ENCODE peak calls at places on chromosomes 13 and 19, in five cellular contexts. E, I, X, L and R are unnamed samples.

GRCh38 chr13:73913043-73913740 is 221.0 kb downstream of the KLF12 start:
- DNase-seq in E (no peak), I (no peak), X (peak), L (no peak), R (no peak)

GRCh38 chr19:6379744-6380143 is 4.0 kb upstream of the PSPN start:
- DNase-seq in E (no peak), I (no peak), X (no peak), L (no peak), R (no peak)

GRCh38 chr19:44553478-44554171 is 24.1 kb upstream of the CEACAM20 start:
- DNase-seq in E (no peak), I (no peak), X (no peak), L (no peak), R (no peak)

GRCh38 chr19:51002101-51002532 is 713 bp upstream of the KLK8 start:
- DNase-seq in E (no peak), I (no peak), X (no peak), L (peak), R (no peak)

GRCh38 chr19:5642204-5642603 is 19.3 kb downstream of the SAFB start:
- DNase-seq in E (no peak), I (no peak), X (no peak), L (no peak), R (no peak)

GRCh38 chr13:73578251-73578875 is 519.6 kb downstream of the KLF5 start:
- DNase-seq in E (no peak), I (no peak), X (no peak), L (no peak), R (no peak)

GRCh38 chr13:94558721-94559120 is 37.2 kb downstream of the TGDS start:
- DNase-seq in E (no peak), I (no peak), X (no peak), L (no peak), R (no peak)

GRCh38 chr19:39341122-39341719 is 1.0 kb upstream of the SAMD4B start:
- DNase-seq in E (no peak), I (no peak), X (no peak), L (peak), R (peak)

GRCh38 chr19:28416245-28416644 is 796.7 kb downstream of the UQCRFS1 start:
- DNase-seq in E (no peak), I (no peak), X (no peak), L (no peak), R (no peak)

GRCh38 chr19:16343156-16343555 is 18.5 kb downstream of the KLF2 start:
- DNase-seq in E (no peak), I (no peak), X (no peak), L (no peak), R (no peak)

GRCh38 chr19:16349551-16350171 is 25.0 kb downstream of the KLF2 start:
- DNase-seq in E (no peak), I (no peak), X (no peak), L (no peak), R (no peak)

GRCh38 chr19:16345457-16345856 is 20.8 kb downstream of the KLF2 start:
- DNase-seq in E (no peak), I (no peak), X (no peak), L (no peak), R (no peak)

GRCh38 chr19:16351133-16351809 is 26.6 kb downstream of the KLF2 start:
- DNase-seq in E (no peak), I (no peak), X (peak), L (no peak), R (no peak)

GRCh38 chr19:16347706-16348105 is 23.1 kb downstream of the KLF2 start:
- DNase-seq in E (no peak), I (no peak), X (no peak), L (no peak), R (no peak)
- H2BK12ac ChIP-seq in E (no peak), I (no peak), X (no peak), L (no peak), R (no peak)

DNA sequence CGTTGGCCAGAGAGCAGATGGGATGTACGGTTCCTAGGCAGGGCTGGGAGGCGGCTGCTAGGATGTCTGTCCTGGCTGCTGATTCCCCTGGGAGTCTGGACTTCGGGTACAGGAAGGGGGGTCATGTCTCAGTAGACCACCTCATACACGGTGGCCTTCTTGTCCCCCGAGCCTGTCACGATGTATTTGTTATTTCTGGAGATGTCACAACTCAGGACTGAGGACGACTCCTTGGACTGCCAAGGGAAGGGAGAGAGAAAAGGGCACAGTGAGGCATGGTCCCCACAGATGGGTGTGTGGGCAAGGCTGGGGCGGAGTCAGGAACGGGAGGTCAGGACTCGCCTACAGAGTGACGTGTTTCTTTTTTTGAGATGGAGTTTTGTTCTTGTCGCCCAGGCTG is 20.4 kb downstream of the TLE6 start:
- DNase-seq in E (no peak), I (no peak), X (no peak), L (no peak), R (no peak)
- H3K4me2 ChIP-seq in E (no peak), I (no peak), X (no peak), L (no peak), R (no peak)

DNA sequence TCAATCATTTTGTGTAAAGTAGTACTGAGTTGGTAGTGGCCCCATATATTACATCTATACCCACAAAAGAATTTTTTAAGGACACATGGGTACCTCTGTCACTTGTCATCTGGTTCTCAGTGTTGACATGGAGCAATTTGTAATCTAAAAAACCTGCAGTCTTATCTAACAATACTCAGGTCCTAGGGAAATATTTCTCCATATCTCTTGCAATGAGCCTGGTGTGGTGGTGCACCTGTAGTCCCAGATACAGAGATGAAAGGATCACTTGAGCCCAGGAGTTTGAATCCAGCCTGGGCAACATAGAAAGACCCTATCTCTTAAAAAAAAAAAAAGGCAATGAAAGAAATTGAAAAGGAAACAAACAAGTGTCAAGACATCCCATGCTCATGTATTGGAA is 70.7 kb upstream of the ZNF30 start:
- DNase-seq in E (no peak), I (no peak), X (no peak), L (no peak), R (no peak)
- H2BK12ac ChIP-seq in E (no peak), I (no peak), X (no peak), L (no peak), R (no peak)

DNA sequence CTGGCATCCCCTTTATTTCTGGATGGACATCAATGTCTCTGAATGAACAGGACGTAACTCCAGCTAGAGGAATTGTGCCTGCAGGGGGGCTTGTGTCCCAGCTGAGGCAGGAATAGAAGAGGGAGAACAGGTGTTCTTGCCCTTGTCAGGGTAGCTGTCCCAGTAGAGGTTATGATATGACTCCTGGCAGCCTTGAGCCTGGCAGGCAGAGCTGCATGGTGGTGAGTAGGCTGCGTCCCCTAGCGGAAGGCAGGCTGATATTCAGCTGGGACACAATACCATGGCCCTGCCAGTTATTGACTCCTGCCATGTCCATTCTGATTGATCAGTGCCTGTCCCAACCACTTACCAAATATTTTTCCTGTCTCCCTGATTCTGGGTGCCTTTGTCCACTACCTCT is 197.2 kb downstream of the RAP2A start:
- DNase-seq in E (no peak), I (no peak), X (no peak), L (peak), R (no peak)
- H3K4me2 ChIP-seq in E (no peak), I (no peak), X (no peak), L (no peak), R (no peak)

DNA sequence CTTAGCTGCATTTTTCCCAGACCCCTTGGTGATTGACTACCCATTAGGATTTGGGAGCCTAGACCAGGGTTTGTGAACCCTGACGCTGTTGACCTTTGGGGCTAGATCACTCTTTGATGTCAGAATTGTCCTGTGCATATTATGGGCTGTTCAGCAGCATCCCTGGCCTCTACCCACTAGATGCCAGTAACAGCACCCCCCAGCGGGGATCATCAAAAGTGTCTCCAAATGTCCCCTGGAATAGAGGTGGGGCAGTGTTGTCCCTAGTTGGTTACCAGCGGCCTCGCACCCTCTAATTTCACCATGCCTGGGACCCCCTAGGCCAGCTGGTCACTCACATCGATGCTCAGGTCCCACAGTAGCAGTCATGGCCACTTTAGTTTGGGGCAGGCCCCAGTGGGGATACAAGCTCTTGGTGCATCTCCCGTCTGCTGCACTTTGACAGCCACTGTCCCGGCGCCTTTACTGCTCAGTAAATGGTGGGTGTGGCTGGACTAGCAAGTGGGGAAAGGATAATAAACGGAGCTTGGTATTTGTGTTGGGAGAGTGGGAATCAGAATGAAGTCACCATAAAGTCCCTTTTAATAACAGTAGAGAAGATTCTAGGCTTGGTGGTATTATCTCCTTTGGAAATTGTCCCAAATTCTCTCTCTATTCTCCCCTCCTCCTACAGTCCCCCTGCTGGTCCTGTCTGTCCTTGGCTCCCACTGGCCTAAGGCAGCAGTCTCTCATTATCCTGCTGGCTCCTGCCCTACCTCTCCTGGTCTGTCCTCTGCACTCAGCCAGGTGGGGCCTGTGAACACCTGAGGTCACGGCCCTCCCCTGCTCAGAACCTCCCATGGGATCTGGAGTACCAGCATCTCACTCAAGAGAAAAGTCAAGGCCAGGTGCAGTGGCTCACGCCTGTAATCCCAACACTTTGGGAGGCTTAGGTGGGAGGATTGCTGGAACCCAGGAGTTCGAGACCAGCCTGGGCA is 80.6 kb downstream of the SIPA1L3 start:
- DNase-seq in E (no peak), I (peak), X (no peak), L (peak), R (no peak)
- H2BK12ac ChIP-seq in E (no peak), I (no peak), X (no peak), L (no peak), R (peak)

DNA sequence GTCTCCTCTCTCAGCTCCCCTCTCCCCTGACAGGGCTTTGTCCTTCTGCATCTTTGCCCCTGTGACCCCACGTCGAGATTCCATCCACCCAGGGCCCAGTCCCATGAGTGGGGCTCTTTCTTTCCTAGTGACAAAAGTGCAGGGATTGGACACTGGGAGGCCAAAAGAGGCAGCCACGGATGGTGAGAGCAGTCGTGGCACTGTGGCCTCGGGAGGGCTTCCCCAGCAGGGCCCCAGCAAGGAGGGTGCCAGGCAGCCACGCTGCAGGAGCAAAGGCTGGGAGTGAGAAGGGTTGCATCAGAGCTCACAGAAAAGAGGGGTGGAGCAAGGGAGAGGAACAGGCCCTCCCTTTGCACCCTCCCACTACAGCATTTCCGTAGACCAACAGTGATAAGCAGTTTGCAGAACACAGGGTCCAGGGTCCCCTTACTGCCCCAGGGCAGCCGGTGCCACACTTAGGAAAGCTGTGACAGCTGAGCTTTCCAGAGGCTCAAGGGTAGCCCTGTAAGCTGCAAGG is 4.9 kb downstream of the ZSCAN1 start:
- DNase-seq in E (no peak), I (no peak), X (no peak), L (peak), R (no peak)
- H3K4me2 ChIP-seq in E (no peak), I (no peak), X (no peak), L (no peak), R (peak)

DNA sequence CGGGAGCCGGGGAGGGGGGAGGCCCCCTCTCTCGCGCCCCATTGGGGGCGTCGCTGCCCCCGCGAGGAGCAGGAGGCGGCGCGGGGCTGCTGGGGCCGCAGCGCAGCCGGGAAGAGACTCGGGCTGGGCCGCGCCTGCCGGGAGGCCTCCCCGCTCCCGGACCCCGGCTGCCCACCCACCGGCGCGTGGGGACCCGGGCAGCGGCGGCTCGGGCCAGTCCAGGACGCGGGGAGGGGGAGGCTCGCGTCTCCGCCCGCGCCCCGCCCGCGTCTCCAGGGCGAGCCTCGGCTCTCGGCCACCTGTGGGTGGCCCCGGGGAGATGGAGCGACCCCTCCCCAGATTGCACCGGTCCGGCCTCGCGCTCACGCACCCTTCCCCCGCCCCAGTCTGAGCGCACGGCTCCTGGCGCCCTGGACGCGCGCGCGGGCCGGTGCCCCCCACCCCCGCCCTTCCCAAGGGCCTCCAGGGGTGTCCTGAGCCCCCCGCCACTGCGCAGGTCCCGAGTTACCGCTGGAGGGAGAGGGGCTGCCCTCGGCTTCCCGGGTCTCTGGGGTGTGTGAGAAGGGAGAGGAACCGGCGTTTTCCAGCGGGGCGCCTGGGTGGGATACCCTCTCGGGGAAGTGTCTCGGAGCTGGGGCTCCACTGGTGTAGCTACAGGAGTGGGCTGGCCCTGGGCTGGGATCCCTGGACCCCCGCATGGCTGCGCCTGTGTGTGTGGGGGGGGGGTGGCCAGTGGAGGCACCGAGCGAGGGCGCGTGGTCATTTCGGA is 645 bp downstream of the PALM start:
- DNase-seq in E (no peak), I (no peak), X (no peak), L (no peak), R (peak)
- H2BK12ac ChIP-seq in E (no peak), I (no peak), X (no peak), L (no peak), R (no peak)

DNA sequence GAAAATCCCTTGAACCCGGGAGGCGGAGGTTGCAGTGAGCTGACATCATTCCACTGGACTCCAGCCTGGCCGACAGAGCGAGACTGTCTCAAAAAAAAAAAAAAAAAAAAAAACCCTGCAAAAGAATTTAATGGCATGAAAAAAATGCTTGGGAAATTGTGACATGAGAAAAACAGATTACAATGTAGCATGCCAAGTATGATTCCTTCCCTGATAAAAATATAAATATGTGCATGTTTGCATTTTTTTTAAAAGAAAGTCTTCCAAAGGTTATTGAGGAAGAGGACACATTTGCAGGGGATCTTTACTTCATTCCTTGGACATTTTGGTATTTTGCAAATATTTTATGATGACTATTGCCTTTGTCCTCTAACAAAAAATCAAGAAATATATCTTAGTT is 14.5 kb upstream of the ZBTB32 start:
- DNase-seq in E (no peak), I (peak), X (no peak), L (no peak), R (no peak)
- H3K4me2 ChIP-seq in E (no peak), I (no peak), X (no peak), L (no peak), R (no peak)

DNA sequence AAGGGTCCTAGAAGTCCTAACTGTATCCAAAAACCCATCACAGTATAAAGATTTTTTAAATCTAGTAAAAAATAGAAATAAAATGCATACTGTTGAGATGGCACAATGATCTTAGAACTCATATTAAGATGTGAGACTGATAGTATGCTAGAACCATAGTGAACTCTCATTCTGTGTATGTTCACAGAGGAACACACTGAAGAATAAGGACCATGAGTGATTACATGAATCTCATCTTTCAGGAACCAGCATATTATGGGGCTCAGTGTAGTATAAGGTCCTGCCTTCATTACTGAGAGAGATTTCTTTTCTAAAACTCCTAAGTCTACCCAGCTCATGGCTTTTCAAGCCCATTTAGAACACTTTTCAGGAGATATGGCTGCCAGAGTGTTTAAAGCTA is 59.8 kb upstream of the RFC3 start:
- DNase-seq in E (no peak), I (no peak), X (no peak), L (no peak), R (no peak)
- H2BK12ac ChIP-seq in E (no peak), I (no peak), X (no peak), L (no peak), R (no peak)